ENCODE peak calls at places on chromosome 14, in seven cellular contexts. P is PC-3, U is GM23248, F is MM.1S, W is HCT116, R is neural progenitor cell, C is hepatocyte. M is an unnamed sample.

GRCh38 chr14:81401420-81402122 is 1.4 kb upstream of the STON2 start:
- DNase-seq in P (peak), U (peak), F (peak), W (peak), R (no peak), C (no peak), M (no peak)

GRCh38 chr14:23514009-23514962 is 37.3 kb downstream of the ZFHX2 start:
- DNase-seq in P (no peak), U (no peak), F (no peak), W (no peak), R (no peak), C (no peak), M (no peak)

GRCh38 chr14:64745511-64746041 is 41.4 kb downstream of the PLEKHG3 start:
- DNase-seq in P (no peak), U (no peak), F (no peak), W (no peak), R (peak), C (no peak), M (peak)

GRCh38 chr14:26845106-26845818 is 247.4 kb upstream of the NOVA1 start:
- DNase-seq in P (no peak), U (no peak), F (no peak), W (no peak), R (no peak), C (peak), M (no peak)

GRCh38 chr14:74583689-74584434 is 28.2 kb downstream of the LTBP2 start:
- DNase-seq in P (peak), U (peak), F (no peak), W (peak), R (no peak), C (peak), M (no peak)

GRCh38 chr14:34355584-34356266 is 106.3 kb downstream of the SPTSSA start:
- DNase-seq in P (peak), U (peak), F (no peak), W (no peak), R (no peak), C (no peak), M (no peak)

GRCh38 chr14:57495409-57495808 is 1.8 kb upstream of the CCDC198 start:
- DNase-seq in P (no peak), U (no peak), F (no peak), W (no peak), R (no peak), C (no peak), M (no peak)

GRCh38 chr14:34078117-34078743 is 127.4 kb upstream of the EGLN3 start:
- DNase-seq in P (peak), U (no peak), F (no peak), W (no peak), R (no peak), C (peak), M (no peak)

GRCh38 chr14:68376067-68376810 is 416.6 kb downstream of the ZFP36L1 start:
- DNase-seq in P (peak), U (no peak), F (no peak), W (no peak), R (no peak), C (no peak), M (no peak)

GRCh38 chr14:106622200-106622745 is 1095.9 kb downstream of the TMEM121 start:
- DNase-seq in P (no peak), U (no peak), F (no peak), W (no peak), R (no peak), C (no peak), M (no peak)

GRCh38 chr14:100824946-100825690 is 800 bp upstream of the MEG3 start:
- DNase-seq in P (no peak), U (no peak), F (no peak), W (no peak), R (no peak), C (no peak), M (no peak)
- TF ChIP-seq EZH2 in P (no peak), U (no peak), F (no peak), W (no peak), R (no peak), C (no peak), M (no peak)

GRCh38 chr14:71021347-71022014 is 114.2 kb downstream of the PCNX1 start:
- DNase-seq in P (peak), U (peak), F (no peak), W (peak), R (no peak), C (no peak), M (no peak)
- TF ChIP-seq EZH2phosphoT487 in P (no peak), U (peak), F (no peak), W (no peak), R (no peak), C (no peak), M (no peak)

GRCh38 chr14:28758253-28758915 is 8.2 kb upstream of the FOXG1 start:
- DNase-seq in P (no peak), U (no peak), F (no peak), W (no peak), R (peak), C (no peak), M (no peak)
- TF ChIP-seq EZH2 in P (peak), U (peak), F (no peak), W (no peak), R (no peak), C (no peak), M (no peak)

DNA sequence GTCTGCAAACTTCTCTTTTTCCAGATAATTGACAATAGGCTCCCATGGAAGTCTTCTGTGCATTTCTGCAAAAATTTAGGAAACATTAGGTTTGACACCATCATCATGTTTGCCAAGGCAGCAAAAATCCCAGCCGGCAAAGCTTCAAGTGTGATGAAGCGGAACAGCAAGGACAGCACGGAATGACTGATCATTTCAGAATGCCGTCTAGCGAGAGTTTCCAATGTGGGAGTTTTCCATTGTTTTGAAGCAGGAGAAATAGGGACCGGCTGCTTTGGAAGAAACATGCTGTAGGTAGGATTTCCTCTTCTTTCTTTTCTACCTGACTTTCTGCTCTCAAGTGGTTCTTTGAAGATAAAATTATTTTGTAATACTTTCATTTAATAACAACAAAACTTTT is 24.1 kb upstream of the RGS6 start:
- DNase-seq in P (peak), U (peak), F (no peak), W (no peak), R (peak), C (no peak), M (no peak)
- TF ChIP-seq EZH2phosphoT487 in P (no peak), U (no peak), F (no peak), W (no peak), R (no peak), C (no peak), M (no peak)

DNA sequence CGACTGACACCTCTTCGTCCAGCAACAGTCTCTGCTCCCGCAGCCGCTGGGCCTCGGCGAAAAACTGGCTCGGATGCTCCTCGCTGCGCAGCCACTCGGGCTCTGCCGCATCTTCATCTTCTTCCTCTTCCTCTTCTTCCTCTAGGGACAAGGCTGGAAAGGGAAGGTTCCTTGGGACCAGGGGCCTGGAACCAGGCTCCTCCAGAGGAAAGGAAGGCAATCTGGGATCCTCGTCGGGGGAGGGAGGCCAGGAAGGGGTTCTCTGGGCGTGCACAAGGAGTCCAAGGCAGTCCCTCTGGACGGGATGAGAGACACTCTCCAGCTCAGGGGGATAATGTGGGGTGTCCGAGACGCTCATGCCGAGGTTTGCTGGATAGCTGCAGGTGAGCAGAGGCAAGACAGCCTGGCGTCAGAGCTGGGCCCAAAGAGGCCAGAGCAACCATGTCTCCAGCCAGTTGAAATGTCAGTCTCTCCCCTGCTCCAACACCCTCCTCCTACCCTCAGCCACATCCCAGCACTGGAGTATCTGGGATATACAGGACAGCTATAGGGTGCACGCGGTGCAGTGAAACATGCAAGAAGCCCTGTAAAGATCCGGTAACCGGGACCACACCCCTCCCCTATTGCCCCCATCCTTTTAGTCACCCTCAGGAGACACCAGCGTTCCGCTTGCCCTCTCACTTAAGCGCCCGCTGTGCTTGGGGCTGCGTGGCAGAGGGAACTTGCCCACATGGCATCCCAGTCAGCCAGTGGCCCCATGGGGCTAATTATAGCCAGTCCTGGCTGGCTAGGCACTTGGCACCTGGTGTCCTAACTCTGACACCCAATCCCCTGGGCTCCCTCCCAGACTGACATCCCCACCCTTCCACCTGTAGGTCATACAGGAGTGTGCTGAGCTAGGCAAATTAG is at the start of gene KLHL33:
- DNase-seq in P (no peak), U (no peak), F (no peak), W (no peak), R (no peak), C (no peak), M (peak)
- TF ChIP-seq EZH2 in P (no peak), U (no peak), F (no peak), W (no peak), R (no peak), C (no peak), M (peak)

DNA sequence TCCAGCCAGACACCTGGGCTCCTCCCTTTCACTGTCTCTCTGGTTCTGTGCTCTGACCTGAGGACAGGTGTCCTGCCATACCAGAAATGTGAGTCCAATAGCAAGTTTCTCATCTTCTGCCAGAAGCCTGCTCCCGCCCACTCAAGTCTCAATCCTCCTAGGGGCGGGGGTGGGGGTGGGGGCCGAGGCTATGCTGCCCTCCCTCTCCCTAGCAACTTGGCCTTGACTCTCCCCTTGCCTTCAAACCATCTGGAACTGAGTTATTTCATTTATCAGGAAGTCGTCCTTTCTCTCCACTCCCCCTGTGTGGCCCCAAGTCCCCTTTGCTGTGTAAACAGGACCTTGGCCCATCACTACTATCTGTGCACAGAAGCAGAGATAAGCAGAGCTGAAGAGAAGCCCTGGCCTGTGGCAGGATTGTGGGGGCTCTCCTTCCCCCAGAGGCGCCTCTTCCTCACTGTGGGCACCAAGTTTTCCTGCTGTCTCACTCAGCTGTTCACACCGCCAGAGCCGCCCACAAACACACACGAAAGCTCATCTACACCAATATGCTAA is 117.1 kb downstream of the DPF3 start:
- DNase-seq in P (no peak), U (no peak), F (no peak), W (no peak), R (no peak), C (peak), M (no peak)
- TF ChIP-seq EZH2phosphoT487 in P (no peak), U (no peak), F (no peak), W (no peak), R (no peak), C (peak), M (no peak)

DNA sequence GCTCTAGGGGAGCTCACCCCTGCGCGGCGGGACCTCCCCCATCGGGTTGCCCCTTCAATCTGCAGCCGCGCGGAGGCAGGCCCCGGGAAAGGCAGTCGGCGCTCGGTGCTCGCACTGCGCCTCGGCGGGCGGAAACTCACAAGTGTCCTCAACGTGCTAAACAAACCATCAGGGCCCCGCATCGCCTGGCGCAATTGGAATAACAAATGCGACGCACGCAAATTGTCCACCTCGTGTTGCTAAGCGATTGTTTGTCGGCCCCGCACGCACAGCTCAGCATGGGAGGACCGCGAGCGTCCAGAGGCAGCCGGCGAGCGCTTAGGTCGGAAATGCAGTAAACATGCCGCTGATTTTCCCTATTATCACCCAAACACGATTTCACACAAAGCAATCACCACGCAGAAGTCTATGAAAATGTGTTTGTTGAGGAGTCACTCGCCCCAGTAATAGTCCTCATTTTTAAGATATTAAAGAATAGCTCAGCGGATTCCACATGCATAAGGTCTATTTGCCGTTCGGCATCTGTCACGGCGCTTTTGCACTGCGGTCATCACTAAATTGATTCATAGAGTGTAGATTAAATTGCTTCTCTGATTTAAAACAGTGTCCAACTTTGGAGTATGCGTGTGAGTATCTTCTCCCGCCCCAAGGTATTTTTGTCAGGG is 3.2 kb upstream of the GSC start:
- DNase-seq in P (no peak), U (no peak), F (no peak), W (no peak), R (peak), C (peak), M (peak)
- TF ChIP-seq EZH2 in P (no peak), U (no peak), F (no peak), W (no peak), R (peak), C (no peak), M (peak)

DNA sequence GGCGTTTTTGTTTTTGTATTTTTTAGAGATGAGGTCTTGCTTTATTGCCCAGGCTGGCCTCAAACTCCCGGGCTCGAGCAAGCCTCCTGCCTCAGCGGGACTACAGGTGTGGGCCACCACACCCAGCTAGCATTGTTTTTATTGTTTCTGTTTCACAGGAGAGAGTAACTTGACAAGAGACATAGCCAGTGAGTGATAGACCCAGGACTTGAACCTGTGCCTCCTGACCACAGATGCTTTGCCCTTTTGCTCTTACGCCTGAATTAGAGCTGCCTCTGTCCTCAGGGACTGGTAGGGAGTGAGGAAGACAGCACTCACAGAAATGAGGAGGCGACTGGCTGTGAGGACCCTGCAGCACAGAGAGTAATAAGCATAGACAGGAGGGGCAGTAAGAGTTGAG is 2.3 kb downstream of the EVL start:
- DNase-seq in P (no peak), U (no peak), F (no peak), W (no peak), R (no peak), C (no peak), M (no peak)
- TF ChIP-seq EZH2phosphoT487 in P (no peak), U (no peak), F (no peak), W (no peak), R (no peak), C (no peak), M (no peak)

M was measured in GM23338.